ENCODE peak calls at places on chromosomes 5 and 9, in six cellular contexts. X is adrenal gland, K is coronary artery, Z is HepG2, U is endodermal cell, R is pancreas. J is an unnamed sample.

GRCh38 chr5:34857161-34857560 is 18.2 kb downstream of the TTC23L start:
- DNase-seq in X (no peak), K (no peak), U (no peak), R (no peak), Z (no peak), J (no peak)

GRCh38 chr5:169991115-169991514 is 10.8 kb upstream of the INSYN2B start:
- DNase-seq in R (no peak), U (no peak), K (no peak), Z (no peak), X (no peak), J (no peak)

GRCh38 chr9:124428751-124429529 is 13.7 kb upstream of the PSMB7 start:
- DNase-seq in U (peak; percentile 33), R (no peak), K (peak; percentile 41), X (peak; percentile 80), Z (no peak), J (no peak)

GRCh38 chr5:130528474-130528873 is 624.2 kb downstream of the CHSY3 start:
- DNase-seq in X (no peak), R (no peak), Z (no peak), K (no peak), U (no peak), J (no peak)

GRCh38 chr9:130980526-130980925 is 28.4 kb upstream of the LAMC3 start:
- DNase-seq in K (no peak), X (no peak), Z (no peak), R (no peak), U (no peak), J (no peak)

GRCh38 chr5:123868267-123868666 is 356.3 kb downstream of the CSNK1G3 start:
- DNase-seq in K (no peak), Z (no peak), X (no peak), U (no peak), R (no peak), J (no peak)

GRCh38 chr9:82961504-82962125 is 101.3 kb downstream of the RASEF start:
- DNase-seq in U (peak; percentile 91), R (peak; percentile 81), X (peak; percentile 87), Z (peak; percentile 73), K (no peak), J (peak; percentile 67)

GRCh38 chr5:174082286-174082685 is 36.8 kb downstream of the NSG2 start:
- DNase-seq in K (no peak), X (no peak), Z (no peak), U (no peak), R (no peak), J (no peak)

GRCh38 chr5:178478370-178478769 is 111.8 kb downstream of the COL23A1 start:
- DNase-seq in Z (no peak), U (no peak), R (no peak), X (no peak), K (no peak), J (no peak)

GRCh38 chr9:132319421-132320110 is 35.2 kb downstream of the SETX start:
- DNase-seq in X (no peak), U (no peak), Z (no peak), R (no peak), K (no peak), J (no peak)

GRCh38 chr9:2576631-2577030 is 45.0 kb upstream of the VLDLR start:
- DNase-seq in Z (no peak), U (no peak), R (no peak), K (no peak), X (no peak), J (peak; percentile 71)

GRCh38 chr5:152164860-152165259 is 240.2 kb upstream of the GLRA1 start:
- DNase-seq in R (no peak), Z (no peak), K (no peak), U (peak; percentile 76), X (no peak), J (no peak)

GRCh38 chr9:27303219-27303618 is 6.3 kb upstream of the EQTN start:
- DNase-seq in K (no peak), X (peak; percentile 25), U (peak; percentile 63), Z (no peak), R (no peak), J (no peak)

GRCh38 chr9:116008278-116008677 is 145.3 kb upstream of the PAPPA start:
- DNase-seq in R (no peak), X (no peak), K (no peak), U (no peak), Z (no peak), J (no peak)

GRCh38 chr5:52560366-52560765 is 227.3 kb upstream of the ITGA1 start:
- DNase-seq in U (no peak), R (no peak), K (no peak), Z (no peak), X (no peak), J (peak; percentile 13)

GRCh38 chr5:38782185-38782584 is 63.6 kb upstream of the OSMR start:
- DNase-seq in X (no peak), Z (no peak), K (no peak), U (no peak), R (no peak), J (no peak)

GRCh38 chr9:703392-703791 is 138.1 kb upstream of the DMRT1 start:
- DNase-seq in K (no peak), U (no peak), R (no peak), Z (no peak), X (no peak), J (no peak)

GRCh38 chr5:32233696-32234447 is 59.8 kb upstream of the GOLPH3 start:
- DNase-seq in X (peak; percentile 70), Z (peak; percentile 100), K (no peak), U (no peak), R (peak; percentile 56), J (peak; percentile 97)

GRCh38 chr9:88387035-88387732 is 1.1 kb upstream of the SPIN1 start:
- DNase-seq in R (peak; percentile 50), Z (peak; percentile 18), K (peak; percentile 74), U (no peak), X (peak; percentile 73), J (peak; percentile 56)

GRCh38 chr5:33793836-33794549 is 97.8 kb downstream of the ADAMTS12 start:
- DNase-seq in Z (no peak), K (no peak), R (no peak), U (no peak), X (no peak), J (no peak)

GRCh38 chr5:179405426-179406030 is 60.3 kb upstream of the ADAMTS2 start:
- DNase-seq in K (peak; percentile 62), Z (no peak), U (no peak), X (no peak), R (no peak), J (no peak)

GRCh38 chr9:20683351-20684034 is 566 bp upstream of the FOCAD start:
- DNase-seq in K (peak; percentile 86), Z (peak; percentile 25), R (peak; percentile 30), U (no peak), X (peak; percentile 77), J (no peak)

GRCh38 chr5:94422819-94423218 is 195.6 kb downstream of the KIAA0825 start:
- DNase-seq in R (no peak), X (no peak), Z (no peak), K (no peak), U (no peak), J (no peak)

GRCh38 chr5:172659570-172659908 is 18.5 kb downstream of the NEURL1B start:
- DNase-seq in X (no peak), U (no peak), K (no peak), R (no peak), Z (no peak), J (no peak)

GRCh38 chr5:105630803-105631202 is 2039.9 kb downstream of the EFNA5 start:
- DNase-seq in R (no peak), X (no peak), U (no peak), K (no peak), Z (no peak), J (no peak)
- TF ChIP-seq CTCF in R (no peak), X (no peak), U (no peak), K (no peak), Z (no peak), J (no peak)

DNA sequence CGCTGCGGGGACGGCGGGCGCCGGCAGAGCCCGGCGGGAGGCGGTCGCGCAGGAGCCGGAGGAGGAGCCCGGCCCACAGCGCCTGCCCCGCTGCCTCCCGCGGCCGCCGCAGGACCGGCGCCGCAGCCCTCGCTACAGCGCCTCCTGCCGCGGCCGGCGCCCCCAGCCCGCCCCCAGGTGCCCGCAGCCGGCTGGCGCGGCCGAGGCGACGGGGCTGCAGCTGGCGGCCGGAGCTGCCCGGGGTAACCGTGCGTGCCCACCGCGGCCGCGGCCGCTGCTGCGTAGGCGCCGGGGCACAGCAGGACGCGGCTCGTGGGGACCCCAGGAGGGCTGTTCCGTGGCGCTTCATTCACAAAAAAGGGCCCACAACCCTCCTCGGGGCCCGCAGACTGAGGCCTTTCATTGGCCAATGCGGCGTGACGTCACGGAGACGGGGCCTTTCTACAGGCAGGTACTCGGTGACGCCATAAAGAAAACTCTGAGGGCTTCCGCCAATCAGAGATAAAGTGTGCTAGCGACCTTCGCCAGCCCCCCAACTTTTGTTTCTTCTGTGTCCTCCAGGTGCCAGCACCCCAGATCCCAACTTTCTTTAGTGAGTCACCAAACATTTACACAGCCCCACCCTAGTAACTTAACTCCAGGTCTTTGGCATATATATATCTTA is at the start of gene CDC14B:
- DNase-seq in X (peak; percentile 95), Z (peak; percentile 92), R (peak; percentile 96), K (peak; percentile 85), U (peak; percentile 96), J (peak; percentile 46)
- H3K4me3 ChIP-seq in X (peak within 1 kb of the TSS; percentile 45), Z (peak within 1 kb of the TSS; percentile 85), R (peak within 1 kb of the TSS; percentile 87), K (peak within 1 kb of the TSS; percentile 80), U (peak within 1 kb of the TSS; percentile 91), J (peak within 1 kb of the TSS; percentile 51)

DNA sequence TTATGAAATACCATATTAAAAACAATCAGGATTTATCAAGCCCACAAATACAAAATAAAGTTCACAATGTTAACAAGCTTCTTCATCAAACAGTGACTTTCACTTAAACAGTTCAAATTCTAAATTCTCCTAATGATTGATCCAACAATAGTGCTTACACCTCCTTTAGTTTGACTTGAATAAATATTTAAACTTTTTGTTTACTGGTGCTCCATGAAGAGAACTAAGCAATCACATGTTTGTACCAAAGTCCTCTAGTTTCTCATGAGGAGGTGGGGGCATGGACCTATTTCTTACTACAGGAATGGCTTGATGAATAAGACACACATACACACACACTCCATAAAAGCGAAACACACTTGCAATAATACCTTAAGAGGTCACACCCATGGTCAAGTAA is 95.8 kb downstream of the RAPGEF6 start:
- DNase-seq in R (no peak), Z (no peak), X (no peak), U (no peak), K (no peak), J (no peak)
- TF ChIP-seq CTCF in R (no peak), Z (no peak), X (no peak), U (no peak), K (no peak), J (no peak)

DNA sequence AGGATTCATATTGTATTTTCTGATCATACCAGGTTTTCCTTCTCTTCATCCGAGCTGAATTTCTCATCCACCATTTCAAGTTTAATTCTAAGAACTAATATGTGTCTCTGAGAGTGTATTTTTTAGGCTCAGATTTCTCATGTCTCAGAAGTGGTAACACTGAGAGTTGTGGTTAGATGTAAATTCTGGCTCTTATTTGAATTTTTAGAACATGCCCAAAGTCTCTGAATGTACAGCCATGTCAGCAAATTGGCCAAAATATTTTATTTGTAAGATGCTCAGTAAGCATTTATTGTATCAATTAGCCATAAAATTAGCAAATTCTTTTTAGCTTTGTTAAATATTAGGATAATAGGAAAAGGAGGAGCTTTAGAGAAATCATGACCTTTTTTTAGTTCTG is 16.6 kb downstream of the SV2C start:
- DNase-seq in X (no peak), K (no peak), U (no peak), R (no peak), Z (no peak), J (no peak)
- H3K4me3 ChIP-seq in X (no peak overlapping the region), K (no peak overlapping the region), U (no peak overlapping the region), R (no peak overlapping the region), Z (no peak overlapping the region), J (no peak overlapping the region)